ENCODE peak calls at places on chromosomes 4 and X, in eight cellular contexts. One of them, this sample, is unnamed.

GRCh38 chr4:128573781-128574508 is 235.6 kb upstream of the JADE1 start:
- DNase-seq in activated T-cell treated with anti-CD3 and anti-CD28 coated beads, Interleukin-2, amount 50 U/mL, for 4 hours: no peak
- DNase-seq in CD4-positive, alpha-beta memory T cell: no peak
- DNase-seq in NCI-H1092 treated with DMSO at 0.1 percent for 48 hours: no peak
- DNase-seq in NCI-H2081: no peak
- DNase-seq in activated CD8-positive, alpha-beta memory T cell treated with anti-CD3 and anti-CD28 coated beads for 1 hour: no peak
- DNase-seq in iPS-NIHi11: no peak
- DNase-seq in NCI-H1105: no peak
- DNase-seq in this sample: peak; percentile 2

GRCh38 chrX:131783555-131784338 is 239.4 kb upstream of the STK26 start:
- DNase-seq in activated CD8-positive, alpha-beta memory T cell treated with anti-CD3 and anti-CD28 coated beads for 1 hour: no peak
- DNase-seq in activated T-cell treated with anti-CD3 and anti-CD28 coated beads, Interleukin-2, amount 50 U/mL, for 4 hours: peak; percentile 72
- DNase-seq in iPS-NIHi11: peak; percentile 8
- DNase-seq in CD4-positive, alpha-beta memory T cell: peak; percentile 86
- DNase-seq in NCI-H2081: peak; percentile 66
- DNase-seq in NCI-H1105: no peak
- DNase-seq in NCI-H1092 treated with DMSO at 0.1 percent for 48 hours: no peak
- DNase-seq in this sample: no peak

GRCh38 chrX:111649641-111650040 is 31.3 kb upstream of the ALG13 start:
- DNase-seq in CD4-positive, alpha-beta memory T cell: no peak
- DNase-seq in iPS-NIHi11: no peak
- DNase-seq in NCI-H1092 treated with DMSO at 0.1 percent for 48 hours: no peak
- DNase-seq in NCI-H1105: no peak
- DNase-seq in activated T-cell treated with anti-CD3 and anti-CD28 coated beads, Interleukin-2, amount 50 U/mL, for 4 hours: no peak
- DNase-seq in NCI-H2081: no peak
- DNase-seq in activated CD8-positive, alpha-beta memory T cell treated with anti-CD3 and anti-CD28 coated beads for 1 hour: no peak
- DNase-seq in this sample: no peak

GRCh38 chr4:121377065-121377464 is 3.8 kb downstream of the QRFPR start:
- DNase-seq in activated CD8-positive, alpha-beta memory T cell treated with anti-CD3 and anti-CD28 coated beads for 1 hour: no peak
- DNase-seq in iPS-NIHi11: no peak
- DNase-seq in activated T-cell treated with anti-CD3 and anti-CD28 coated beads, Interleukin-2, amount 50 U/mL, for 4 hours: no peak
- DNase-seq in NCI-H1092 treated with DMSO at 0.1 percent for 48 hours: no peak
- DNase-seq in CD4-positive, alpha-beta memory T cell: no peak
- DNase-seq in NCI-H2081: no peak
- DNase-seq in NCI-H1105: no peak
- DNase-seq in this sample: no peak

GRCh38 chrX:123562342-123563146 is 170.3 kb downstream of the THOC2 start:
- DNase-seq in activated CD8-positive, alpha-beta memory T cell treated with anti-CD3 and anti-CD28 coated beads for 1 hour: no peak
- DNase-seq in activated T-cell treated with anti-CD3 and anti-CD28 coated beads, Interleukin-2, amount 50 U/mL, for 4 hours: no peak
- DNase-seq in NCI-H1105: no peak
- DNase-seq in NCI-H2081: no peak
- DNase-seq in CD4-positive, alpha-beta memory T cell: no peak
- DNase-seq in NCI-H1092 treated with DMSO at 0.1 percent for 48 hours: no peak
- DNase-seq in iPS-NIHi11: no peak
- DNase-seq in this sample: no peak

GRCh38 chr4:140049024-140049923 is 104.7 kb downstream of the MAML3 start:
- DNase-seq in CD4-positive, alpha-beta memory T cell: peak; percentile 42
- DNase-seq in NCI-H1092 treated with DMSO at 0.1 percent for 48 hours: peak; percentile 95
- DNase-seq in iPS-NIHi11: peak; percentile 57
- DNase-seq in activated T-cell treated with anti-CD3 and anti-CD28 coated beads, Interleukin-2, amount 50 U/mL, for 4 hours: peak; percentile 26
- DNase-seq in NCI-H2081: peak; percentile 97
- DNase-seq in NCI-H1105: peak; percentile 81
- DNase-seq in activated CD8-positive, alpha-beta memory T cell treated with anti-CD3 and anti-CD28 coated beads for 1 hour: peak; percentile 17
- DNase-seq in this sample: peak; percentile 92

GRCh38 chrX:2628751-2629315 is 62.3 kb upstream of the CD99 start:
- DNase-seq in activated CD8-positive, alpha-beta memory T cell treated with anti-CD3 and anti-CD28 coated beads for 1 hour: no peak
- DNase-seq in NCI-H2081: no peak
- DNase-seq in activated T-cell treated with anti-CD3 and anti-CD28 coated beads, Interleukin-2, amount 50 U/mL, for 4 hours: no peak
- DNase-seq in iPS-NIHi11: no peak
- DNase-seq in CD4-positive, alpha-beta memory T cell: no peak
- DNase-seq in NCI-H1092 treated with DMSO at 0.1 percent for 48 hours: no peak
- DNase-seq in NCI-H1105: no peak
- DNase-seq in this sample: no peak

GRCh38 chr4:96472103-96472867 is 632.4 kb downstream of the PDHA2 start:
- DNase-seq in NCI-H1105: no peak
- DNase-seq in NCI-H1092 treated with DMSO at 0.1 percent for 48 hours: no peak
- DNase-seq in NCI-H2081: no peak
- DNase-seq in activated CD8-positive, alpha-beta memory T cell treated with anti-CD3 and anti-CD28 coated beads for 1 hour: no peak
- DNase-seq in activated T-cell treated with anti-CD3 and anti-CD28 coated beads, Interleukin-2, amount 50 U/mL, for 4 hours: no peak
- DNase-seq in iPS-NIHi11: no peak
- DNase-seq in CD4-positive, alpha-beta memory T cell: no peak
- DNase-seq in this sample: no peak

GRCh38 chr4:83486457-83487129 is 1.7 kb upstream of the ABRAXAS1 start:
- DNase-seq in CD4-positive, alpha-beta memory T cell: no peak
- DNase-seq in activated CD8-positive, alpha-beta memory T cell treated with anti-CD3 and anti-CD28 coated beads for 1 hour: no peak
- DNase-seq in NCI-H1105: no peak
- DNase-seq in NCI-H2081: no peak
- DNase-seq in iPS-NIHi11: no peak
- DNase-seq in NCI-H1092 treated with DMSO at 0.1 percent for 48 hours: no peak
- DNase-seq in activated T-cell treated with anti-CD3 and anti-CD28 coated beads, Interleukin-2, amount 50 U/mL, for 4 hours: no peak
- DNase-seq in this sample: no peak

GRCh38 chr4:133147365-133147821 is 1.7 kb upstream of the PCDH10 start:
- DNase-seq in activated CD8-positive, alpha-beta memory T cell treated with anti-CD3 and anti-CD28 coated beads for 1 hour: no peak
- DNase-seq in CD4-positive, alpha-beta memory T cell: no peak
- DNase-seq in NCI-H1092 treated with DMSO at 0.1 percent for 48 hours: no peak
- DNase-seq in NCI-H2081: no peak
- DNase-seq in activated T-cell treated with anti-CD3 and anti-CD28 coated beads, Interleukin-2, amount 50 U/mL, for 4 hours: no peak
- DNase-seq in NCI-H1105: peak; percentile 25
- DNase-seq in iPS-NIHi11: no peak
- DNase-seq in this sample: no peak

GRCh38 chr4:112910109-112910736 is 139.2 kb upstream of the ANK2 start:
- DNase-seq in activated T-cell treated with anti-CD3 and anti-CD28 coated beads, Interleukin-2, amount 50 U/mL, for 4 hours: no peak
- DNase-seq in NCI-H1105: peak; percentile 11
- DNase-seq in NCI-H2081: peak; percentile 20
- DNase-seq in iPS-NIHi11: no peak
- DNase-seq in activated CD8-positive, alpha-beta memory T cell treated with anti-CD3 and anti-CD28 coated beads for 1 hour: no peak
- DNase-seq in NCI-H1092 treated with DMSO at 0.1 percent for 48 hours: peak; percentile 56
- DNase-seq in CD4-positive, alpha-beta memory T cell: no peak
- DNase-seq in this sample: no peak

GRCh38 chr4:154416183-154416543 is 75.4 kb downstream of the DCHS2 start:
- DNase-seq in activated CD8-positive, alpha-beta memory T cell treated with anti-CD3 and anti-CD28 coated beads for 1 hour: no peak
- DNase-seq in NCI-H1105: no peak
- DNase-seq in iPS-NIHi11: peak; percentile 42
- DNase-seq in NCI-H1092 treated with DMSO at 0.1 percent for 48 hours: no peak
- DNase-seq in activated T-cell treated with anti-CD3 and anti-CD28 coated beads, Interleukin-2, amount 50 U/mL, for 4 hours: no peak
- DNase-seq in NCI-H2081: peak; percentile 21
- DNase-seq in CD4-positive, alpha-beta memory T cell: no peak
- DNase-seq in this sample: no peak

GRCh38 chr4:3470244-3471097 is 7.4 kb downstream of the DOK7 start:
- DNase-seq in activated CD8-positive, alpha-beta memory T cell treated with anti-CD3 and anti-CD28 coated beads for 1 hour: no peak
- DNase-seq in NCI-H1092 treated with DMSO at 0.1 percent for 48 hours: no peak
- DNase-seq in iPS-NIHi11: no peak
- DNase-seq in NCI-H1105: no peak
- DNase-seq in activated T-cell treated with anti-CD3 and anti-CD28 coated beads, Interleukin-2, amount 50 U/mL, for 4 hours: no peak
- DNase-seq in NCI-H2081: no peak
- DNase-seq in CD4-positive, alpha-beta memory T cell: no peak
- DNase-seq in this sample: no peak

GRCh38 chrX:119459181-119459580 is 9.1 kb upstream of the SLC25A5 start:
- DNase-seq in activated T-cell treated with anti-CD3 and anti-CD28 coated beads, Interleukin-2, amount 50 U/mL, for 4 hours: no peak
- DNase-seq in NCI-H1105: no peak
- DNase-seq in CD4-positive, alpha-beta memory T cell: no peak
- DNase-seq in iPS-NIHi11: no peak
- DNase-seq in activated CD8-positive, alpha-beta memory T cell treated with anti-CD3 and anti-CD28 coated beads for 1 hour: no peak
- DNase-seq in NCI-H2081: no peak
- DNase-seq in NCI-H1092 treated with DMSO at 0.1 percent for 48 hours: no peak
- DNase-seq in this sample: no peak

GRCh38 chrX:150238656-150239382 is 124.3 kb upstream of the MAMLD1 start:
- DNase-seq in NCI-H1092 treated with DMSO at 0.1 percent for 48 hours: no peak
- DNase-seq in iPS-NIHi11: no peak
- DNase-seq in CD4-positive, alpha-beta memory T cell: no peak
- DNase-seq in activated T-cell treated with anti-CD3 and anti-CD28 coated beads, Interleukin-2, amount 50 U/mL, for 4 hours: no peak
- DNase-seq in NCI-H2081: no peak
- DNase-seq in NCI-H1105: no peak
- DNase-seq in activated CD8-positive, alpha-beta memory T cell treated with anti-CD3 and anti-CD28 coated beads for 1 hour: no peak
- DNase-seq in this sample: peak; percentile 6

GRCh38 chrX:42704454-42704853 is 73.5 kb downstream of the PPP1R2C start:
- DNase-seq in NCI-H2081: no peak
- DNase-seq in CD4-positive, alpha-beta memory T cell: no peak
- DNase-seq in NCI-H1092 treated with DMSO at 0.1 percent for 48 hours: no peak
- DNase-seq in activated CD8-positive, alpha-beta memory T cell treated with anti-CD3 and anti-CD28 coated beads for 1 hour: no peak
- DNase-seq in activated T-cell treated with anti-CD3 and anti-CD28 coated beads, Interleukin-2, amount 50 U/mL, for 4 hours: no peak
- DNase-seq in NCI-H1105: no peak
- DNase-seq in iPS-NIHi11: no peak
- DNase-seq in this sample: no peak

GRCh38 chr4:184643726-184644125 is 5.5 kb downstream of the CASP3 start:
- DNase-seq in NCI-H1092 treated with DMSO at 0.1 percent for 48 hours: no peak
- DNase-seq in activated T-cell treated with anti-CD3 and anti-CD28 coated beads, Interleukin-2, amount 50 U/mL, for 4 hours: no peak
- DNase-seq in NCI-H1105: no peak
- DNase-seq in activated CD8-positive, alpha-beta memory T cell treated with anti-CD3 and anti-CD28 coated beads for 1 hour: no peak
- DNase-seq in iPS-NIHi11: no peak
- DNase-seq in NCI-H2081: no peak
- DNase-seq in CD4-positive, alpha-beta memory T cell: no peak
- DNase-seq in this sample: no peak

GRCh38 chr4:82797591-82798081 is 960 bp downstream of the SCD5 start:
- DNase-seq in NCI-H1092 treated with DMSO at 0.1 percent for 48 hours: peak; percentile 51
- DNase-seq in CD4-positive, alpha-beta memory T cell: peak; percentile 7
- DNase-seq in iPS-NIHi11: peak; percentile 42
- DNase-seq in NCI-H1105: peak; percentile 32
- DNase-seq in NCI-H2081: no peak
- DNase-seq in activated T-cell treated with anti-CD3 and anti-CD28 coated beads, Interleukin-2, amount 50 U/mL, for 4 hours: peak; percentile 6
- DNase-seq in activated CD8-positive, alpha-beta memory T cell treated with anti-CD3 and anti-CD28 coated beads for 1 hour: no peak
- DNase-seq in this sample: no peak

GRCh38 chrX:77162777-77163176 is 284.4 kb upstream of the FGF16 start:
- DNase-seq in CD4-positive, alpha-beta memory T cell: no peak
- DNase-seq in NCI-H2081: no peak
- DNase-seq in iPS-NIHi11: no peak
- DNase-seq in activated CD8-positive, alpha-beta memory T cell treated with anti-CD3 and anti-CD28 coated beads for 1 hour: no peak
- DNase-seq in NCI-H1092 treated with DMSO at 0.1 percent for 48 hours: no peak
- DNase-seq in NCI-H1105: no peak
- DNase-seq in activated T-cell treated with anti-CD3 and anti-CD28 coated beads, Interleukin-2, amount 50 U/mL, for 4 hours: no peak
- DNase-seq in this sample: no peak

GRCh38 chr4:26157541-26157940 is 163.3 kb upstream of the RBPJ start:
- DNase-seq in activated T-cell treated with anti-CD3 and anti-CD28 coated beads, Interleukin-2, amount 50 U/mL, for 4 hours: no peak
- DNase-seq in CD4-positive, alpha-beta memory T cell: no peak
- DNase-seq in NCI-H1092 treated with DMSO at 0.1 percent for 48 hours: no peak
- DNase-seq in activated CD8-positive, alpha-beta memory T cell treated with anti-CD3 and anti-CD28 coated beads for 1 hour: no peak
- DNase-seq in iPS-NIHi11: no peak
- DNase-seq in NCI-H2081: no peak
- DNase-seq in NCI-H1105: no peak
- DNase-seq in this sample: no peak

GRCh38 chr4:64479338-64479737 is 70.1 kb upstream of the TECRL start:
- DNase-seq in NCI-H1092 treated with DMSO at 0.1 percent for 48 hours: no peak
- DNase-seq in NCI-H1105: no peak
- DNase-seq in NCI-H2081: no peak
- DNase-seq in activated CD8-positive, alpha-beta memory T cell treated with anti-CD3 and anti-CD28 coated beads for 1 hour: no peak
- DNase-seq in CD4-positive, alpha-beta memory T cell: no peak
- DNase-seq in iPS-NIHi11: no peak
- DNase-seq in activated T-cell treated with anti-CD3 and anti-CD28 coated beads, Interleukin-2, amount 50 U/mL, for 4 hours: no peak
- DNase-seq in this sample: no peak

GRCh38 chr4:1251773-1252066 is 2.8 kb upstream of the CTBP1 start:
- DNase-seq in NCI-H1105: no peak
- DNase-seq in CD4-positive, alpha-beta memory T cell: no peak
- DNase-seq in activated CD8-positive, alpha-beta memory T cell treated with anti-CD3 and anti-CD28 coated beads for 1 hour: no peak
- DNase-seq in NCI-H1092 treated with DMSO at 0.1 percent for 48 hours: no peak
- DNase-seq in iPS-NIHi11: no peak
- DNase-seq in activated T-cell treated with anti-CD3 and anti-CD28 coated beads, Interleukin-2, amount 50 U/mL, for 4 hours: no peak
- DNase-seq in NCI-H2081: no peak
- DNase-seq in this sample: no peak